ENCODE peak calls at places on chromosomes 16 and 17, in eight cellular contexts. One of them, this sample, is unnamed.

GRCh38 chr17:8537734-8538133 is 92.8 kb downstream of the MYH10 start:
- DNase-seq in body of pancreas: no peak
- DNase-seq in foreskin fibroblast: no peak
- DNase-seq in CD8-positive, alpha-beta T cell: no peak
- DNase-seq in mesenchymal stem cell: no peak
- DNase-seq in sigmoid colon: no peak
- DNase-seq in gastrocnemius medialis: no peak
- DNase-seq in cardiac fibroblast: no peak
- DNase-seq in this sample: no peak

GRCh38 chr16:81457326-81458133 is 12.9 kb downstream of the CMIP start:
- DNase-seq in body of pancreas: no peak
- DNase-seq in foreskin fibroblast: peak; percentile 76
- DNase-seq in CD8-positive, alpha-beta T cell: no peak
- DNase-seq in mesenchymal stem cell: peak; percentile 83
- DNase-seq in sigmoid colon: no peak
- DNase-seq in gastrocnemius medialis: no peak
- DNase-seq in cardiac fibroblast: peak; percentile 60
- DNase-seq in this sample: peak; percentile 37

GRCh38 chr16:23148166-23148512 is 1.1 kb downstream of the USP31 start:
- DNase-seq in body of pancreas: no peak
- DNase-seq in foreskin fibroblast: no peak
- DNase-seq in CD8-positive, alpha-beta T cell: no peak
- DNase-seq in mesenchymal stem cell: no peak
- DNase-seq in sigmoid colon: no peak
- DNase-seq in gastrocnemius medialis: no peak
- DNase-seq in cardiac fibroblast: no peak
- DNase-seq in this sample: peak; percentile 57

GRCh38 chr16:66660422-66661209 is 35.9 kb downstream of the CMTM4 start:
- DNase-seq in body of pancreas: peak; percentile 52
- DNase-seq in foreskin fibroblast: peak; percentile 94
- DNase-seq in CD8-positive, alpha-beta T cell: no peak
- DNase-seq in mesenchymal stem cell: peak; percentile 93
- DNase-seq in sigmoid colon: peak; percentile 87
- DNase-seq in gastrocnemius medialis: peak; percentile 74
- DNase-seq in cardiac fibroblast: peak; percentile 89
- DNase-seq in this sample: peak; percentile 82

GRCh38 chr17:59287452-59287851 is 44.0 kb upstream of the YPEL2 start:
- DNase-seq in body of pancreas: no peak
- DNase-seq in foreskin fibroblast: peak; percentile 54
- DNase-seq in CD8-positive, alpha-beta T cell: no peak
- DNase-seq in mesenchymal stem cell: no peak
- DNase-seq in sigmoid colon: no peak
- DNase-seq in gastrocnemius medialis: no peak
- DNase-seq in cardiac fibroblast: peak; percentile 14
- DNase-seq in this sample: peak; percentile 51

GRCh38 chr17:13909901-13910519 is 159.3 kb upstream of the COX10 start:
- DNase-seq in body of pancreas: no peak
- DNase-seq in foreskin fibroblast: no peak
- DNase-seq in CD8-positive, alpha-beta T cell: no peak
- DNase-seq in mesenchymal stem cell: no peak
- DNase-seq in sigmoid colon: no peak
- DNase-seq in gastrocnemius medialis: no peak
- DNase-seq in cardiac fibroblast: no peak
- DNase-seq in this sample: no peak

GRCh38 chr16:61993076-61993475 is 43.2 kb downstream of the CDH8 start:
- DNase-seq in body of pancreas: no peak
- DNase-seq in foreskin fibroblast: no peak
- DNase-seq in CD8-positive, alpha-beta T cell: no peak
- DNase-seq in mesenchymal stem cell: no peak
- DNase-seq in sigmoid colon: no peak
- DNase-seq in gastrocnemius medialis: no peak
- DNase-seq in cardiac fibroblast: no peak
- DNase-seq in this sample: no peak

GRCh38 chr16:75379911-75380847 is 53.1 kb downstream of the CFDP1 start:
- DNase-seq in body of pancreas: no peak
- DNase-seq in foreskin fibroblast: no peak
- DNase-seq in CD8-positive, alpha-beta T cell: no peak
- DNase-seq in mesenchymal stem cell: no peak
- DNase-seq in sigmoid colon: no peak
- DNase-seq in gastrocnemius medialis: no peak
- DNase-seq in cardiac fibroblast: no peak
- DNase-seq in this sample: no peak

GRCh38 chr17:21814776-21815175 is 122.5 kb downstream of the KCNJ18 start:
- DNase-seq in body of pancreas: no peak
- DNase-seq in foreskin fibroblast: no peak
- DNase-seq in CD8-positive, alpha-beta T cell: no peak
- DNase-seq in mesenchymal stem cell: no peak
- DNase-seq in sigmoid colon: no peak
- DNase-seq in gastrocnemius medialis: no peak
- DNase-seq in cardiac fibroblast: no peak
- DNase-seq in this sample: no peak

GRCh38 chr16:19393226-19394074 is 24.2 kb upstream of the TMC5 start:
- DNase-seq in body of pancreas: no peak
- DNase-seq in foreskin fibroblast: no peak
- DNase-seq in CD8-positive, alpha-beta T cell: no peak
- DNase-seq in mesenchymal stem cell: peak; percentile 68
- DNase-seq in sigmoid colon: no peak
- DNase-seq in gastrocnemius medialis: no peak
- DNase-seq in cardiac fibroblast: peak; percentile 3
- DNase-seq in this sample: peak; percentile 81

GRCh38 chr16:65600629-65601028 is 478.8 kb upstream of the CDH11 start:
- DNase-seq in body of pancreas: no peak
- DNase-seq in foreskin fibroblast: peak; percentile 49
- DNase-seq in CD8-positive, alpha-beta T cell: no peak
- DNase-seq in mesenchymal stem cell: no peak
- DNase-seq in sigmoid colon: no peak
- DNase-seq in gastrocnemius medialis: no peak
- DNase-seq in cardiac fibroblast: no peak
- DNase-seq in this sample: no peak

GRCh38 chr17:46266656-46267544 is 28.0 kb upstream of the LRRC37A start:
- DNase-seq in body of pancreas: peak; percentile 86
- DNase-seq in foreskin fibroblast: peak; percentile 95
- DNase-seq in CD8-positive, alpha-beta T cell: peak; percentile 77
- DNase-seq in mesenchymal stem cell: peak; percentile 93
- DNase-seq in sigmoid colon: peak; percentile 91
- DNase-seq in gastrocnemius medialis: peak; percentile 84
- DNase-seq in cardiac fibroblast: peak; percentile 90
- DNase-seq in this sample: peak; percentile 95

GRCh38 chr17:45651145-45651713 is 132.9 kb upstream of the CRHR1 start:
- DNase-seq in body of pancreas: no peak
- DNase-seq in foreskin fibroblast: no peak
- DNase-seq in CD8-positive, alpha-beta T cell: no peak
- DNase-seq in mesenchymal stem cell: no peak
- DNase-seq in sigmoid colon: no peak
- DNase-seq in gastrocnemius medialis: no peak
- DNase-seq in cardiac fibroblast: no peak
- DNase-seq in this sample: no peak

GRCh38 chr17:75010683-75011406 is 1.6 kb upstream of the MRPL58 start:
- DNase-seq in body of pancreas: peak; percentile 40
- DNase-seq in foreskin fibroblast: peak; percentile 31
- DNase-seq in CD8-positive, alpha-beta T cell: no peak
- DNase-seq in mesenchymal stem cell: peak; percentile 87
- DNase-seq in sigmoid colon: peak; percentile 90
- DNase-seq in gastrocnemius medialis: peak; percentile 44
- DNase-seq in cardiac fibroblast: peak; percentile 48
- DNase-seq in this sample: peak; percentile 58

GRCh38 chr16:23948949-23949392 is 113.2 kb downstream of the PRKCB start:
- DNase-seq in body of pancreas: no peak
- DNase-seq in foreskin fibroblast: no peak
- DNase-seq in CD8-positive, alpha-beta T cell: peak; percentile 32
- DNase-seq in mesenchymal stem cell: no peak
- DNase-seq in sigmoid colon: no peak
- DNase-seq in gastrocnemius medialis: peak; percentile 19
- DNase-seq in cardiac fibroblast: no peak
- DNase-seq in this sample: no peak

GRCh38 chr16:23908790-23909189 is 73.0 kb downstream of the PRKCB start:
- DNase-seq in body of pancreas: no peak
- DNase-seq in foreskin fibroblast: no peak
- DNase-seq in CD8-positive, alpha-beta T cell: no peak
- DNase-seq in mesenchymal stem cell: no peak
- DNase-seq in sigmoid colon: no peak
- DNase-seq in gastrocnemius medialis: no peak
- DNase-seq in cardiac fibroblast: no peak
- DNase-seq in this sample: no peak

GRCh38 chr17:60744355-60744958 is 66.8 kb downstream of the BCAS3 start:
- DNase-seq in body of pancreas: no peak
- DNase-seq in foreskin fibroblast: peak; percentile 17
- DNase-seq in CD8-positive, alpha-beta T cell: no peak
- DNase-seq in mesenchymal stem cell: no peak
- DNase-seq in sigmoid colon: no peak
- DNase-seq in gastrocnemius medialis: no peak
- DNase-seq in cardiac fibroblast: no peak
- DNase-seq in this sample: no peak

GRCh38 chr16:67349172-67349571 is 22.6 kb downstream of the LRRC36 start:
- DNase-seq in body of pancreas: no peak
- DNase-seq in foreskin fibroblast: peak; percentile 40
- DNase-seq in CD8-positive, alpha-beta T cell: no peak
- DNase-seq in mesenchymal stem cell: peak; percentile 49
- DNase-seq in sigmoid colon: no peak
- DNase-seq in gastrocnemius medialis: no peak
- DNase-seq in cardiac fibroblast: peak; percentile 29
- DNase-seq in this sample: peak; percentile 50

GRCh38 chr17:77125432-77125901 is 15.3 kb upstream of the SEC14L1 start:
- DNase-seq in body of pancreas: no peak
- DNase-seq in foreskin fibroblast: peak; percentile 83
- DNase-seq in CD8-positive, alpha-beta T cell: no peak
- DNase-seq in mesenchymal stem cell: peak; percentile 83
- DNase-seq in sigmoid colon: no peak
- DNase-seq in gastrocnemius medialis: no peak
- DNase-seq in cardiac fibroblast: peak; percentile 77
- DNase-seq in this sample: peak; percentile 92

GRCh38 chr17:16929281-16929680 is 42.6 kb downstream of the TNFRSF13B start:
- DNase-seq in body of pancreas: no peak
- DNase-seq in foreskin fibroblast: no peak
- DNase-seq in CD8-positive, alpha-beta T cell: no peak
- DNase-seq in mesenchymal stem cell: no peak
- DNase-seq in sigmoid colon: peak; percentile 37
- DNase-seq in gastrocnemius medialis: no peak
- DNase-seq in cardiac fibroblast: no peak
- DNase-seq in this sample: no peak

DNA sequence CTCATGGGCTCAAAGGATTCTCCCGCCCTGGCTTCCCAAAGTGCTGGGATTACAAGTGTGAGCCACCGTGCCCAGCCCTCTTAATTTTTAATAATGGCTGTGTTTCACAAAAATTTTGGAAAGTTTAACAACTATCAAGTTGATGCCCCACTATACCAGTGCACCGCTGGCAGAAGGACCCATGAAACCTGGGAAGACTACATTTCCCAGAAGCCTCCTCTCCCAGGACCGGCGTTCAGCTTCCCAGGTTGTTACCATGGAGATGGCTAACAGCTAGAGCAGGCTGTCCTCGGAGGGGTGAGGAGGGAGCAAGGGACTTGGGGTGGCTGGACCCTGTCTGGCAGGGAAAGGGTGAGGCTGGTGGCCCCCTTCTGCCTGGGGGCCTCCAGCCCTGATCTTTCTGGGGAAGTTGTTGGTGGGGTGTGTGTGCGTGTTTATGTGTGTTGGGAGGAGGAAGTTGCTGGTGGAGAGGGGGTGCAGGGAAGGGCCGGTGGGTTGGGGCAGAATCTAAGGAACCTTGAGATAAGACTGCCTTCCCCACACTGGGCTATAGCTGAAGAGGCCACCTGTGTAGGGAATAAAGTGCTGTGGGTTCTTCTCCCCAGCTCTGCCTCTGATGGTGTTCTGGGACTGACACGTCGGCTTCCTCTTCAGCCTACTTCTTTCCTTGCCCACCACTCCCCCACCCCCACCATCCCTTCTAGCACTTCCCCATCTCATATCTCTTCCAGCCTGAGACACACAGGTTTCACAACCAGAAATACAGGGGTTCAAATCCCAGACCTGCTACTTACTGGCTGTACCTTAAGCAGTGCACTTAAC is at the start of gene DRC7:
- DNase-seq in body of pancreas: peak; percentile 78
- DNase-seq in foreskin fibroblast: peak; percentile 61
- DNase-seq in CD8-positive, alpha-beta T cell: no peak
- DNase-seq in mesenchymal stem cell: peak; percentile 50
- DNase-seq in sigmoid colon: no peak
- DNase-seq in gastrocnemius medialis: no peak
- DNase-seq in cardiac fibroblast: peak; percentile 56
- DNase-seq in this sample: peak; percentile 53
- H3K4me3 ChIP-seq in body of pancreas: no peak within 1 kb of the TSS
- H3K4me3 ChIP-seq in foreskin fibroblast: no peak within 1 kb of the TSS
- H3K4me3 ChIP-seq in CD8-positive, alpha-beta T cell: no peak within 1 kb of the TSS
- H3K4me3 ChIP-seq in mesenchymal stem cell: no peak within 1 kb of the TSS
- H3K4me3 ChIP-seq in sigmoid colon: peak within 1 kb of the TSS; percentile 26
- H3K4me3 ChIP-seq in gastrocnemius medialis: no peak within 1 kb of the TSS
- H3K4me3 ChIP-seq in cardiac fibroblast: no peak within 1 kb of the TSS
- H3K4me3 ChIP-seq in this sample: no peak within 1 kb of the TSS

GRCh38 chr17:80832888-80833583 is 158.6 kb upstream of the CHMP6 start:
- DNase-seq in body of pancreas: peak; percentile 66
- DNase-seq in foreskin fibroblast: peak; percentile 99
- DNase-seq in CD8-positive, alpha-beta T cell: peak; percentile 30
- DNase-seq in mesenchymal stem cell: peak; percentile 99
- DNase-seq in sigmoid colon: peak; percentile 97
- DNase-seq in gastrocnemius medialis: peak; percentile 92
- DNase-seq in cardiac fibroblast: peak; percentile 98
- DNase-seq in this sample: peak; percentile 98
- H3K4me3 ChIP-seq in body of pancreas: no peak overlapping the region
- H3K4me3 ChIP-seq in foreskin fibroblast: peak overlapping the region; percentile 49
- H3K4me3 ChIP-seq in CD8-positive, alpha-beta T cell: peak overlapping the region; percentile 68
- H3K4me3 ChIP-seq in mesenchymal stem cell: peak overlapping the region; percentile 89
- H3K4me3 ChIP-seq in sigmoid colon: peak overlapping the region; percentile 56
- H3K4me3 ChIP-seq in gastrocnemius medialis: peak overlapping the region; percentile 62
- H3K4me3 ChIP-seq in cardiac fibroblast: peak overlapping the region; percentile 43
- H3K4me3 ChIP-seq in this sample: peak overlapping the region; percentile 41

GRCh38 chr16:3878610-3879009 is 1.9 kb downstream of the CREBBP start:
- DNase-seq in body of pancreas: no peak
- DNase-seq in foreskin fibroblast: peak; percentile 52
- DNase-seq in CD8-positive, alpha-beta T cell: no peak
- DNase-seq in mesenchymal stem cell: no peak
- DNase-seq in sigmoid colon: no peak
- DNase-seq in gastrocnemius medialis: no peak
- DNase-seq in cardiac fibroblast: peak; percentile 47
- DNase-seq in this sample: no peak
- H3K4me3 ChIP-seq in body of pancreas: no peak overlapping the region
- H3K4me3 ChIP-seq in foreskin fibroblast: peak overlapping the region; percentile 70
- H3K4me3 ChIP-seq in CD8-positive, alpha-beta T cell: peak overlapping the region; percentile 70
- H3K4me3 ChIP-seq in mesenchymal stem cell: peak overlapping the region; percentile 89
- H3K4me3 ChIP-seq in sigmoid colon: peak overlapping the region; percentile 95
- H3K4me3 ChIP-seq in gastrocnemius medialis: peak overlapping the region; percentile 85
- H3K4me3 ChIP-seq in cardiac fibroblast: peak overlapping the region; percentile 87
- H3K4me3 ChIP-seq in this sample: peak overlapping the region; percentile 71

DNA sequence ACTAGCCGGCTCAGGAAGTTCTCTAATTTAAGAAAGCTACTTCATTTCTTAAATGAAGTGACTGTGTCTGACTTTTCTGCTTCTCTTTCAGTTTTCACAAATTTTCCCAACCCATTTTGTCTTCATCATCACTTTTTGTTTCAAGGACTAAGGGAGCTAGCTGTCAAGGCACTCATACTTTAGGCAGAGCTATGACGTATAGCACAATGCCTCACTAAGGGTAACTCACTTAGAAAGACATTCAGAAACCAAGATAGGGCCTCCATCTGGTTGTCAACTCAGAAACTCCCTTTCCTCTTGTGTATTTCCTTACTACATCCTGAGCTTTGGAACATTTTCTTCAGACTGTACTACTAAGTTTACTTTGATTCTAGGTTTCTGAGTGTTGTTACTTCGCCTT is 397.9 kb downstream of the TOX3 start:
- DNase-seq in body of pancreas: no peak
- DNase-seq in foreskin fibroblast: no peak
- DNase-seq in CD8-positive, alpha-beta T cell: no peak
- DNase-seq in mesenchymal stem cell: no peak
- DNase-seq in sigmoid colon: no peak
- DNase-seq in gastrocnemius medialis: no peak
- DNase-seq in cardiac fibroblast: no peak
- DNase-seq in this sample: no peak
- H3K4me3 ChIP-seq in body of pancreas: no peak overlapping the region
- H3K4me3 ChIP-seq in foreskin fibroblast: no peak overlapping the region
- H3K4me3 ChIP-seq in CD8-positive, alpha-beta T cell: no peak overlapping the region
- H3K4me3 ChIP-seq in mesenchymal stem cell: no peak overlapping the region
- H3K4me3 ChIP-seq in sigmoid colon: no peak overlapping the region
- H3K4me3 ChIP-seq in gastrocnemius medialis: no peak overlapping the region
- H3K4me3 ChIP-seq in cardiac fibroblast: no peak overlapping the region
- H3K4me3 ChIP-seq in this sample: no peak overlapping the region